ENCODE peak calls at places on chromosomes 13 and 19, in five cellular contexts. V is thoracic aorta, A is IMR-90, P is PC-9, B is heart left ventricle. E is an unnamed sample.

GRCh38 chr13:111484129-111484925 is 163.9 kb downstream of the TEX29 start:
- DNase-seq in V (no peak), A (no peak), P (no peak), B (no peak), E (no peak)

GRCh38 chr13:45873491-45874360 is 22.2 kb upstream of the SIAH3 start:
- DNase-seq in V (no peak), A (no peak), P (peak; percentile 7), B (no peak), E (no peak)

GRCh38 chr19:45151821-45152503 is 8.8 kb downstream of the NKPD1 start:
- DNase-seq in V (no peak), A (no peak), P (no peak), B (no peak), E (no peak)

GRCh38 chr19:42140125-42140754 is 8.0 kb upstream of the POU2F2 start:
- DNase-seq in V (no peak), A (peak; percentile 72), P (peak; percentile 56), B (peak; percentile 64), E (no peak)

GRCh38 chr13:112358156-112358555 is 18.0 kb upstream of the SPACA7 start:
- DNase-seq in V (no peak), A (no peak), P (no peak), B (no peak), E (no peak)

GRCh38 chr13:72875233-72875632 is 93.3 kb downstream of the PIBF1 start:
- DNase-seq in V (no peak), A (no peak), P (no peak), B (no peak), E (no peak)

GRCh38 chr13:114324334-114324733 is 10.0 kb downstream of the CHAMP1 start:
- DNase-seq in V (no peak), A (no peak), P (no peak), B (no peak), E (no peak)

GRCh38 chr19:31974290-31974689 is 371.1 kb upstream of the ZNF507 start:
- DNase-seq in V (no peak), A (no peak), P (no peak), B (no peak), E (no peak)

GRCh38 chr13:105915451-105915850 is 620.0 kb downstream of the EFNB2 start:
- DNase-seq in V (no peak), A (no peak), P (no peak), B (no peak), E (no peak)

GRCh38 chr19:38004100-38004504 is 97.1 kb downstream of the SIPA1L3 start:
- DNase-seq in V (no peak), A (no peak), P (no peak), B (no peak), E (no peak)

GRCh38 chr13:51148952-51149573 is 38.0 kb upstream of the C13orf42 start:
- DNase-seq in V (no peak), A (peak; percentile 45), P (peak; percentile 10), B (no peak), E (peak; percentile 8)

GRCh38 chr13:80235559-80236296 is 105.2 kb downstream of the SPRY2 start:
- DNase-seq in V (no peak), A (no peak), P (peak; percentile 15), B (no peak), E (no peak)

GRCh38 chr19:40718774-40719391 is 2.0 kb downstream of the ITPKC start:
- DNase-seq in V (no peak), A (peak; percentile 40), P (peak; percentile 87), B (no peak), E (no peak)

GRCh38 chr19:51024924-51025323 is 1.5 kb downstream of the KLK11 start:
- DNase-seq in V (no peak), A (no peak), P (no peak), B (no peak), E (no peak)

GRCh38 chr19:43555185-43555770 is 20.0 kb downstream of the XRCC1 start:
- DNase-seq in V (no peak), A (peak; percentile 66), P (peak; percentile 65), B (peak; percentile 58), E (no peak)

GRCh38 chr19:2811221-2811722 is 8.4 kb upstream of the ZNF554 start:
- DNase-seq in V (no peak), A (no peak), P (no peak), B (no peak), E (no peak)

GRCh38 chr13:37648604-37649003 is 50.0 kb upstream of the POSTN start:
- DNase-seq in V (no peak), A (peak; percentile 88), P (no peak), B (no peak), E (peak; percentile 62)

GRCh38 chr19:48551437-48552302 is at the start of gene SULT2B1:
- DNase-seq in V (no peak), A (no peak), P (peak; percentile 89), B (no peak), E (no peak)

GRCh38 chr13:29935309-29935981 is 85.0 kb upstream of the UBL3 start:
- DNase-seq in V (no peak), A (no peak), P (no peak), B (no peak), E (no peak)

GRCh38 chr19:2047449-2048103 is 3.5 kb downstream of the MKNK2 start:
- DNase-seq in V (no peak), A (no peak), P (peak; percentile 55), B (peak; percentile 72), E (no peak)

GRCh38 chr13:77946522-77946921 is 27.9 kb upstream of the EDNRB start:
- DNase-seq in V (no peak), A (no peak), P (no peak), B (no peak), E (no peak)

GRCh38 chr19:35266149-35266903 is 2.4 kb upstream of the USF2 start:
- DNase-seq in V (no peak), A (no peak), P (no peak), B (no peak), E (no peak)

GRCh38 chr19:35779033-35779432 is 3.7 kb downstream of the ARHGAP33 start:
- DNase-seq in V (no peak), A (no peak), P (no peak), B (no peak), E (no peak)

GRCh38 chr19:45385392-45386221 is 15.2 kb upstream of the ERCC2 start:
- DNase-seq in V (no peak), A (no peak), P (no peak), B (no peak), E (no peak)

GRCh38 chr13:65653548-65654078 is 1576.5 kb downstream of the PCDH9 start:
- DNase-seq in V (no peak), A (no peak), P (no peak), B (no peak), E (no peak)

GRCh38 chr19:14102756-14103155 is 12.2 kb upstream of the SAMD1 start:
- DNase-seq in V (no peak), A (no peak), P (no peak), B (no peak), E (no peak)

GRCh38 chr13:110116072-110116487 is 190.9 kb downstream of the COL4A1 start:
- DNase-seq in V (no peak), A (peak; percentile 60), P (no peak), B (peak; percentile 63), E (no peak)

GRCh38 chr13:40589285-40590109 is 76.9 kb downstream of the FOXO1 start:
- DNase-seq in V (no peak), A (no peak), P (no peak), B (peak; percentile 68), E (no peak)

GRCh38 chr19:38721496-38721895 is 22.8 kb downstream of the CAPN12 start:
- DNase-seq in V (no peak), A (no peak), P (no peak), B (no peak), E (no peak)

GRCh38 chr19:47229674-47230121 is 1.3 kb downstream of the BBC3 start:
- DNase-seq in V (no peak), A (peak; percentile 37), P (peak; percentile 14), B (no peak), E (no peak)

GRCh38 chr19:27676334-27676733 is 1536.6 kb downstream of the UQCRFS1 start:
- DNase-seq in V (no peak), A (no peak), P (no peak), B (no peak), E (no peak)

GRCh38 chr13:36259361-36260137 is 38.1 kb downstream of the CCDC169 start:
- DNase-seq in V (no peak), A (no peak), P (no peak), B (no peak), E (no peak)

GRCh38 chr19:12875086-12875485 is 6.2 kb downstream of the DNASE2 start:
- DNase-seq in V (no peak), A (no peak), P (no peak), B (no peak), E (no peak)

GRCh38 chr19:488505-489417 is 7.5 kb upstream of the MADCAM1 start:
- DNase-seq in V (peak; percentile 73), A (peak; percentile 92), P (peak; percentile 94), B (peak; percentile 98), E (peak; percentile 77)

GRCh38 chr19:493391-494170 is 2.7 kb upstream of the MADCAM1 start:
- DNase-seq in V (no peak), A (no peak), P (no peak), B (peak; percentile 28), E (no peak)

GRCh38 chr19:489418-490196 is 6.7 kb upstream of the MADCAM1 start:
- DNase-seq in V (no peak), A (peak; percentile 8), P (no peak), B (no peak), E (no peak)

GRCh38 chr19:492091-492531 is 4.2 kb upstream of the MADCAM1 start:
- DNase-seq in V (no peak), A (no peak), P (no peak), B (no peak), E (no peak)

GRCh38 chr19:491146-491741 is 5.0 kb upstream of the MADCAM1 start:
- DNase-seq in V (no peak), A (no peak), P (no peak), B (no peak), E (no peak)
- H3K4me3 ChIP-seq in V (no peak overlapping the region), A (no peak overlapping the region), P (no peak overlapping the region), B (no peak overlapping the region), E (no peak overlapping the region)

DNA sequence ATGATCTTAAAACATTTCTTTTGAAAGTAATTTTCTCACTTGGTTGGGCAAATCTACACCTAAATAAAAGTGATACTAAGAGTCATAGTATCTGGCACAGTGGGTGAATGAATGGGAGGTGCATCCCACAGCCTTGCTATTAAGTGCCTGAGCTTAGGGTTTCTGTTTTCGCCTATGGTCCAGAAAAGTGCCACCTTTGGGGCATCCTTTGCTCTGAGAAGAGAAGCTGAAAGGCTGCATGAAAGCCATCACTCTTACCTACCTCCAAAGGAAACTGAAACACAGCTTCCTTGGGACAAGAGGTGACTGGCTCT is 55.6 kb upstream of the AKAP11 start:
- DNase-seq in V (no peak), A (no peak), P (no peak), B (no peak), E (no peak)
- TF ChIP-seq CTCF in V (no peak), A (no peak), P (no peak), B (no peak), E (no peak)

DNA sequence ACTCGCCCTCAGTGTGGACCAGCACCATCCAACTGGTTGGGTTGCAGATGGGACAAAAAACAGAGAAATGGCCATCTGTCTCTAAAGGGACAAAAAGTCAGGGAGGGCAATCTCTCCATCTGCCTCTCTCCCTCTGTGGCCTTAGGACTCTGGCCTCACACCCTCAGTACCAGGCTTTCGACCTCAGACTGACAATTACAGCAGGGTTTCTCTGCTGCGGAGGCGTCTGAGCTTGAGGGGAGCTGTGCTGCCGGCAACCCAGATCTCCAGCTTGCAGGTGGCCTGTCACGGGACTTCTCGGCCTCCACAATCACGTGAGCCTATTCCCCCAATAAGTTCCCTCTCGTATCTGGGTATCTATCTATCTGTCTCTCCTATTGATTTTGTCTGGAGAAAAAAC is 27.7 kb downstream of the MLLT1 start:
- DNase-seq in V (no peak), A (no peak), P (no peak), B (no peak), E (no peak)
- H3K9me3 ChIP-seq in V (no peaks in the 10 kb centered on the region), A (no peaks in the 10 kb centered on the region), P (no peaks in the 10 kb centered on the region), B (no peaks in the 10 kb centered on the region), E (no peaks in the 10 kb centered on the region)

GRCh38 chr19:19461671-19462622 is 53.4 kb downstream of the TSSK6 start:
- DNase-seq in V (no peak), A (no peak), P (no peak), B (peak; percentile 85), E (no peak)
- H3K4me3 ChIP-seq in V (peak overlapping the region; percentile 65), A (no peak overlapping the region), P (no peak overlapping the region), B (peak overlapping the region; percentile 26), E (no peak overlapping the region)